ENCODE peak calls at places on chromosomes 3 and 15, in eight cellular contexts. One of them, this sample, is unnamed.

GRCh38 chr3:126954141-126954845 is 28.6 kb upstream of the PLXNA1 start:
- DNase-seq in spleen: peak; percentile 82
- DNase-seq in kidney: peak; percentile 45
- DNase-seq in tibial nerve: no peak
- DNase-seq in AG04450: no peak
- DNase-seq in right cardiac atrium: no peak
- DNase-seq in ovary: peak; percentile 20
- DNase-seq in left lung: peak; percentile 34
- DNase-seq in this sample: no peak

GRCh38 chr15:25054943-25055342 is 100.2 kb downstream of the SNRPN start:
- DNase-seq in spleen: peak; percentile 24
- DNase-seq in kidney: no peak
- DNase-seq in tibial nerve: no peak
- DNase-seq in AG04450: no peak
- DNase-seq in right cardiac atrium: no peak
- DNase-seq in ovary: no peak
- DNase-seq in left lung: no peak
- DNase-seq in this sample: no peak

GRCh38 chr3:116029286-116029685 is 406.0 kb downstream of the GAP43 start:
- DNase-seq in spleen: no peak
- DNase-seq in kidney: no peak
- DNase-seq in tibial nerve: no peak
- DNase-seq in AG04450: no peak
- DNase-seq in right cardiac atrium: no peak
- DNase-seq in ovary: no peak
- DNase-seq in left lung: no peak
- DNase-seq in this sample: no peak

GRCh38 chr3:99286266-99286845 is 352.0 kb upstream of the COL8A1 start:
- DNase-seq in spleen: no peak
- DNase-seq in kidney: no peak
- DNase-seq in tibial nerve: no peak
- DNase-seq in AG04450: no peak
- DNase-seq in right cardiac atrium: no peak
- DNase-seq in ovary: no peak
- DNase-seq in left lung: no peak
- DNase-seq in this sample: no peak

GRCh38 chr15:40441736-40442531 is 1.2 kb downstream of the BAHD1 start:
- DNase-seq in spleen: peak; percentile 88
- DNase-seq in kidney: peak; percentile 85
- DNase-seq in tibial nerve: no peak
- DNase-seq in AG04450: no peak
- DNase-seq in right cardiac atrium: no peak
- DNase-seq in ovary: peak; percentile 65
- DNase-seq in left lung: no peak
- DNase-seq in this sample: no peak

GRCh38 chr3:11719406-11720219 is 75.9 kb upstream of the VGLL4 start:
- DNase-seq in spleen: peak; percentile 94
- DNase-seq in kidney: peak; percentile 96
- DNase-seq in tibial nerve: peak; percentile 27
- DNase-seq in AG04450: no peak
- DNase-seq in right cardiac atrium: peak; percentile 70
- DNase-seq in ovary: peak; percentile 87
- DNase-seq in left lung: peak; percentile 91
- DNase-seq in this sample: peak; percentile 95

GRCh38 chr3:116815831-116816588 is 106.4 kb downstream of the TUSC7 start:
- DNase-seq in spleen: no peak
- DNase-seq in kidney: no peak
- DNase-seq in tibial nerve: no peak
- DNase-seq in AG04450: peak; percentile 18
- DNase-seq in right cardiac atrium: no peak
- DNase-seq in ovary: no peak
- DNase-seq in left lung: no peak
- DNase-seq in this sample: no peak

GRCh38 chr15:78540135-78540954 is at the start of gene PSMA4:
- DNase-seq in spleen: peak; percentile 98
- DNase-seq in kidney: peak; percentile 97
- DNase-seq in tibial nerve: peak; percentile 88
- DNase-seq in AG04450: peak; percentile 66
- DNase-seq in right cardiac atrium: peak; percentile 94
- DNase-seq in ovary: peak; percentile 96
- DNase-seq in left lung: peak; percentile 92
- DNase-seq in this sample: peak; percentile 94

GRCh38 chr3:17811633-17812032 is 69.2 kb upstream of the TBC1D5 start:
- DNase-seq in spleen: no peak
- DNase-seq in kidney: no peak
- DNase-seq in tibial nerve: no peak
- DNase-seq in AG04450: no peak
- DNase-seq in right cardiac atrium: no peak
- DNase-seq in ovary: no peak
- DNase-seq in left lung: no peak
- DNase-seq in this sample: no peak

GRCh38 chr3:44825264-44825925 is 36.3 kb upstream of the TMEM42 start:
- DNase-seq in spleen: no peak
- DNase-seq in kidney: no peak
- DNase-seq in tibial nerve: no peak
- DNase-seq in AG04450: peak; percentile 13
- DNase-seq in right cardiac atrium: no peak
- DNase-seq in ovary: no peak
- DNase-seq in left lung: no peak
- DNase-seq in this sample: no peak

GRCh38 chr15:35784745-35785144 is 238.8 kb upstream of the DPH6 start:
- DNase-seq in spleen: no peak
- DNase-seq in kidney: no peak
- DNase-seq in tibial nerve: no peak
- DNase-seq in AG04450: no peak
- DNase-seq in right cardiac atrium: no peak
- DNase-seq in ovary: no peak
- DNase-seq in left lung: no peak
- DNase-seq in this sample: no peak

GRCh38 chr3:69806735-69807438 is 67.6 kb downstream of the MITF start:
- DNase-seq in spleen: no peak
- DNase-seq in kidney: no peak
- DNase-seq in tibial nerve: no peak
- DNase-seq in AG04450: no peak
- DNase-seq in right cardiac atrium: no peak
- DNase-seq in ovary: no peak
- DNase-seq in left lung: no peak
- DNase-seq in this sample: no peak

GRCh38 chr3:54572197-54572895 is 355.5 kb downstream of the LRTM1 start:
- DNase-seq in spleen: no peak
- DNase-seq in kidney: no peak
- DNase-seq in tibial nerve: no peak
- DNase-seq in AG04450: no peak
- DNase-seq in right cardiac atrium: no peak
- DNase-seq in ovary: no peak
- DNase-seq in left lung: no peak
- DNase-seq in this sample: no peak

GRCh38 chr15:55289011-55289572 is 521 bp downstream of the RAB27A start:
- DNase-seq in spleen: peak; percentile 85
- DNase-seq in kidney: no peak
- DNase-seq in tibial nerve: no peak
- DNase-seq in AG04450: no peak
- DNase-seq in right cardiac atrium: peak; percentile 21
- DNase-seq in ovary: peak; percentile 36
- DNase-seq in left lung: peak; percentile 52
- DNase-seq in this sample: peak; percentile 47

GRCh38 chr15:88901713-88902490 is 6.6 kb upstream of the HAPLN3 start:
- DNase-seq in spleen: peak; percentile 43
- DNase-seq in kidney: no peak
- DNase-seq in tibial nerve: no peak
- DNase-seq in AG04450: no peak
- DNase-seq in right cardiac atrium: no peak
- DNase-seq in ovary: no peak
- DNase-seq in left lung: no peak
- DNase-seq in this sample: no peak

GRCh38 chr3:117695321-117695720 is 985.7 kb downstream of the TUSC7 start:
- DNase-seq in spleen: no peak
- DNase-seq in kidney: no peak
- DNase-seq in tibial nerve: no peak
- DNase-seq in AG04450: no peak
- DNase-seq in right cardiac atrium: no peak
- DNase-seq in ovary: no peak
- DNase-seq in left lung: no peak
- DNase-seq in this sample: no peak

GRCh38 chr15:44657378-44657777 is 6.1 kb downstream of the SPG11 start:
- DNase-seq in spleen: no peak
- DNase-seq in kidney: no peak
- DNase-seq in tibial nerve: no peak
- DNase-seq in AG04450: no peak
- DNase-seq in right cardiac atrium: no peak
- DNase-seq in ovary: no peak
- DNase-seq in left lung: no peak
- DNase-seq in this sample: no peak

DNA sequence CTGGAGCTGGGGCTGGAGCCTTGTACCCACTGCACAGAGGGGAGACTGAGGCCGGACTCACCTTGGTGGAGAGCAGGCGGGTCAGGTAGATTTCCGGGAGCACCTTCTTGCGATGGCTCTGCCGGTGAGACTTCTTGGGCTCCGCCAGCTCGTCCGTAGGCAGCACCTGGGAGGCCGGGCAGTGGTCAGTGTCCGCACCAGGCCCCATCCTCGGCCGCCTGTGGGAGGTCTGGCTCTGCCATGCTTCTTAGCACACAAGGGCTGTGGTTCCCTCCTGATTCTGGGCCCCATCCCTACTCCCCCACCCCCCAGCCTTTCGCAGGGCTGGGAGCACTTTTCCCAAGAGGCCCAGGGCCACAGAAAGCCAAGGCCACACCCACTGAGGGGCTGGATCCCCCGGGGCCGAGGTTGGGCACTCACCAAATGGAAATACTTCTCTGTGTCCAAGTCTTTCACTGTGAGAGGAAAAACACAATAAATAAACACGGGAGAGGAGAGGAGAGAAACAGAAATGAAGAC is 17.4 kb downstream of the H1-8 start:
- DNase-seq in spleen: peak; percentile 75
- DNase-seq in kidney: peak; percentile 76
- DNase-seq in tibial nerve: no peak
- DNase-seq in AG04450: peak; percentile 26
- DNase-seq in right cardiac atrium: peak; percentile 74
- DNase-seq in ovary: peak; percentile 74
- DNase-seq in left lung: no peak
- DNase-seq in this sample: no peak
- H3K27ac ChIP-seq in spleen: peak overlapping the region; percentile 67
- H3K27ac ChIP-seq in kidney: peak overlapping the region; percentile 75
- H3K27ac ChIP-seq in tibial nerve: peak overlapping the region; percentile 69
- H3K27ac ChIP-seq in AG04450: peak overlapping the region; percentile 92
- H3K27ac ChIP-seq in right cardiac atrium: peak overlapping the region; percentile 29
- H3K27ac ChIP-seq in ovary: peak overlapping the region; percentile 45
- H3K27ac ChIP-seq in left lung: peak overlapping the region; percentile 70
- H3K27ac ChIP-seq in this sample: peak overlapping the region; percentile 29

GRCh38 chr3:123422457-123422856 is 26.4 kb downstream of the ADCY5 start:
- DNase-seq in spleen: no peak
- DNase-seq in kidney: no peak
- DNase-seq in tibial nerve: no peak
- DNase-seq in AG04450: no peak
- DNase-seq in right cardiac atrium: no peak
- DNase-seq in ovary: no peak
- DNase-seq in left lung: no peak
- DNase-seq in this sample: no peak
- H3K27ac ChIP-seq in spleen: no peak overlapping the region
- H3K27ac ChIP-seq in kidney: peak overlapping the region; percentile 48
- H3K27ac ChIP-seq in tibial nerve: no peak overlapping the region
- H3K27ac ChIP-seq in AG04450: no peak overlapping the region
- H3K27ac ChIP-seq in right cardiac atrium: peak overlapping the region; percentile 80
- H3K27ac ChIP-seq in ovary: no peak overlapping the region
- H3K27ac ChIP-seq in left lung: no peak overlapping the region
- H3K27ac ChIP-seq in this sample: peak overlapping the region; percentile 89

GRCh38 chr3:4491873-4492239 is 1.3 kb upstream of the ITPR1 start:
- DNase-seq in spleen: no peak
- DNase-seq in kidney: no peak
- DNase-seq in tibial nerve: no peak
- DNase-seq in AG04450: no peak
- DNase-seq in right cardiac atrium: no peak
- DNase-seq in ovary: no peak
- DNase-seq in left lung: no peak
- DNase-seq in this sample: no peak
- H3K27ac ChIP-seq in spleen: no peak overlapping the region
- H3K27ac ChIP-seq in kidney: no peak overlapping the region
- H3K27ac ChIP-seq in tibial nerve: no peak overlapping the region
- H3K27ac ChIP-seq in AG04450: no peak overlapping the region
- H3K27ac ChIP-seq in right cardiac atrium: no peak overlapping the region
- H3K27ac ChIP-seq in ovary: no peak overlapping the region
- H3K27ac ChIP-seq in left lung: peak overlapping the region; percentile 85
- H3K27ac ChIP-seq in this sample: peak overlapping the region; percentile 90

GRCh38 chr15:82829234-82829633 is 19.8 kb downstream of the WHAMM start:
- DNase-seq in spleen: no peak
- DNase-seq in kidney: no peak
- DNase-seq in tibial nerve: no peak
- DNase-seq in AG04450: no peak
- DNase-seq in right cardiac atrium: no peak
- DNase-seq in ovary: no peak
- DNase-seq in left lung: no peak
- DNase-seq in this sample: no peak

GRCh38 chr15:82833283-82833682 is 23.9 kb downstream of the WHAMM start:
- DNase-seq in spleen: no peak
- DNase-seq in kidney: no peak
- DNase-seq in tibial nerve: no peak
- DNase-seq in AG04450: no peak
- DNase-seq in right cardiac atrium: no peak
- DNase-seq in ovary: no peak
- DNase-seq in left lung: no peak
- DNase-seq in this sample: no peak

GRCh38 chr15:82832601-82833209 is 23.3 kb downstream of the WHAMM start:
- DNase-seq in spleen: no peak
- DNase-seq in kidney: no peak
- DNase-seq in tibial nerve: no peak
- DNase-seq in AG04450: peak; percentile 54
- DNase-seq in right cardiac atrium: no peak
- DNase-seq in ovary: no peak
- DNase-seq in left lung: no peak
- DNase-seq in this sample: no peak

GRCh38 chr15:82830427-82831173 is 21.2 kb downstream of the WHAMM start:
- DNase-seq in spleen: no peak
- DNase-seq in kidney: no peak
- DNase-seq in tibial nerve: no peak
- DNase-seq in AG04450: no peak
- DNase-seq in right cardiac atrium: no peak
- DNase-seq in ovary: no peak
- DNase-seq in left lung: no peak
- DNase-seq in this sample: no peak

DNA sequence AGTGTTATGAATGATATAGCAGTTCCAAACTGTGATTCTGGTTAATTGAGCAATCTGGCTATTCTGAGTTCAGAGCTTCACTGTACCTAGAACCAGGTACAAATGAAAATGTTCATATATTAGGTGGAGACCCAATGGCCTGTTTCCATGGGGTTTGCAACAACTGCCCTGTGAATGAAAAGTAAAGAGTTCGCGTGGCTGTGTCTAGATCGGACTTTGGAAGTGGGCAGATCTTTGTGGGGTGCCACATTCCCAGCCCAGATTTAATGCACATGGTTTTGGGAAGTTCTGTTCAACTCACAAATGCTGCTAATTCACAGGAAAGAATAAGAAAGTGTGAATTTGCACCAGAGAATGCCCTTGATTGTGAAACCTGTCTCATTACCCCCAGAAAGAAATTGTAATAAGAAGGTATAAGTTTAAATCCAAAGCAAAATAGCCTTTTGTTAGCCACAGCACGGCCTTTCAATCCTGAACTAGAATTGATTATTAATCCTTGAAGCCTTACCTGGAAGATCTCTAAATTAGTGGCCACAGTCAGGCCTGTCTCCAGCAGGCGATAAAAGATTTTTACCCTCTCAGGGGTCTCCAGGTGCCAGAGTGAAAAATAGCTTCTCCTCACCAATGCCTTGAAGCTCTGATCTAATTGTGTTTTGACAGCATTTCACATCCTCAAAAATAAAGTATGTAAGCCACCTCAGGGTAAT is 22.6 kb downstream of the WHAMM start:
- DNase-seq in spleen: no peak
- DNase-seq in kidney: no peak
- DNase-seq in tibial nerve: no peak
- DNase-seq in AG04450: no peak
- DNase-seq in right cardiac atrium: no peak
- DNase-seq in ovary: no peak
- DNase-seq in left lung: no peak
- DNase-seq in this sample: no peak
- H3K27ac ChIP-seq in spleen: no peak overlapping the region
- H3K27ac ChIP-seq in kidney: no peak overlapping the region
- H3K27ac ChIP-seq in tibial nerve: no peak overlapping the region
- H3K27ac ChIP-seq in AG04450: peak overlapping the region; percentile 54
- H3K27ac ChIP-seq in right cardiac atrium: no peak overlapping the region
- H3K27ac ChIP-seq in ovary: no peak overlapping the region
- H3K27ac ChIP-seq in left lung: peak overlapping the region; percentile 76
- H3K27ac ChIP-seq in this sample: no peak overlapping the region